ENCODE peak calls at places on chromosomes 6 and 20, in six cellular contexts. F is IMR-90, J is neuronal stem cell, X is H9, Z is mesenchymal stem cell, I is H1. V is an unnamed sample.

GRCh38 chr6:5782783-5783567 is 223.8 kb downstream of the NRN1 start:
- DNase-seq in F (peak), Z (no peak), J (no peak), X (no peak), I (no peak), V (peak)

GRCh38 chr6:48747040-48747439 is 636.0 kb upstream of the PTCHD4 start:
- DNase-seq in X (no peak), J (no peak), Z (peak), F (peak), I (no peak), V (no peak)

GRCh38 chr6:7543761-7544424 is 2.4 kb downstream of the DSP start:
- DNase-seq in J (no peak), Z (peak), F (no peak), I (no peak), X (no peak), V (no peak)

GRCh38 chr6:35327349-35328027 is 14.9 kb upstream of the PPARD start:
- DNase-seq in J (no peak), F (peak), X (peak), Z (peak), I (peak), V (peak)

GRCh38 chr6:130900913-130901312 is 73.7 kb downstream of the SMLR1 start:
- DNase-seq in F (peak), I (no peak), J (no peak), X (no peak), Z (peak), V (peak)

GRCh38 chr20:48770700-48771099 is 57.1 kb downstream of the PREX1 start:
- DNase-seq in X (no peak), Z (no peak), I (no peak), F (no peak), J (no peak), V (no peak)

GRCh38 chr6:70124882-70125535 is 177.9 kb downstream of the COL9A1 start:
- DNase-seq in F (peak), J (no peak), X (no peak), I (no peak), Z (peak), V (no peak)

GRCh38 chr20:688809-689208 is 13.2 kb upstream of the SCRT2 start:
- DNase-seq in X (peak), F (peak), Z (no peak), I (no peak), J (peak), V (no peak)

GRCh38 chr6:4402477-4402976 is 267.2 kb upstream of the ECI2 start:
- DNase-seq in X (no peak), Z (peak), I (no peak), F (peak), J (no peak), V (no peak)

GRCh38 chr20:51532577-51533191 is 9.8 kb downstream of the NFATC2 start:
- DNase-seq in J (no peak), F (peak), Z (no peak), X (no peak), I (no peak), V (no peak)

GRCh38 chr6:90701146-90701781 is 114.4 kb upstream of the MAP3K7 start:
- DNase-seq in J (no peak), Z (no peak), I (peak), X (peak), F (no peak), V (no peak)

GRCh38 chr6:135195522-135195921 is 14.4 kb downstream of the MYB start:
- DNase-seq in I (no peak), J (no peak), X (no peak), Z (no peak), F (no peak), V (no peak)

GRCh38 chr6:160573943-160574342 is 90.1 kb downstream of the LPA start:
- DNase-seq in Z (no peak), I (no peak), F (no peak), J (no peak), X (no peak), V (no peak)

GRCh38 chr20:53757472-53757913 is 163.9 kb upstream of the ZNF217 start:
- DNase-seq in X (no peak), I (no peak), J (no peak), F (no peak), Z (no peak), V (peak)

GRCh38 chr6:32655311-32655710 is 11.1 kb downstream of the HLA-DQB1 start:
- DNase-seq in Z (no peak), J (no peak), F (no peak), I (no peak), X (no peak), V (no peak)

GRCh38 chr20:3811421-3812258 is 8.7 kb upstream of the AP5S1 start:
- DNase-seq in J (no peak), Z (peak), F (peak), I (no peak), X (no peak), V (peak)

GRCh38 chr6:121105461-121105860 is 228.8 kb downstream of the TBC1D32 start:
- DNase-seq in I (no peak), F (no peak), Z (no peak), J (no peak), X (no peak), V (peak)

GRCh38 chr20:36098364-36098763 is 56.2 kb upstream of the EPB41L1 start:
- DNase-seq in Z (no peak), X (no peak), I (no peak), F (peak), J (no peak), V (peak)

GRCh38 chr20:36099106-36099505 is 55.4 kb upstream of the EPB41L1 start:
- DNase-seq in X (no peak), F (no peak), J (no peak), I (no peak), Z (no peak), V (no peak)

GRCh38 chr20:36102306-36102705 is 52.2 kb upstream of the EPB41L1 start:
- DNase-seq in J (no peak), F (no peak), X (no peak), I (no peak), Z (no peak), V (no peak)

GRCh38 chr20:36102809-36103596 is 51.5 kb upstream of the EPB41L1 start:
- DNase-seq in Z (no peak), I (no peak), F (no peak), X (no peak), J (no peak), V (no peak)

DNA sequence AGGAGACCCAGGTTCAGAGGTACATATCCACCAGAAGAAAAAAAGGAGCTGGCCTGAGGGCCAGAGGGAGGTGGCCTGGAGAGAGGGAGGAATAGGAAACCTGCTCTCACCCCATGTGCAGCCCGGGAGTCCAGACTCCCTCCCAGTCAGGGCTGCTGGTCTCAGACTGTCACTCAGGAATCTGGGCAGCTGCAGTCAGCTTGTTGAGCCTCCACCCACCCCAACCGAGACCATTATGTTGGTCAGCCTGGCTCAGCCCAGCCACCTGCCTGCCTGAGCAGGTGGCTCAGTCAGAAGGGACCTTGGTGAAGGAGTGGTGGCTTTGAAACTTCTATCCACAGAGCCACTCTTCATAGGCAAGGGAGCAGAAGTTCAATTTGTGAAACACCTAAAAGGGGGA is 53.3 kb upstream of the EPB41L1 start:
- DNase-seq in I (no peak), F (no peak), Z (no peak), J (no peak), X (no peak), V (no peak)
- H3K27ac ChIP-seq in I (no peak), F (no peak), Z (no peak), J (no peak), X (no peak), V (no peak)

GRCh38 chr6:126195625-126196236 is 144.2 kb upstream of the CENPW start:
- DNase-seq in F (peak), X (no peak), J (no peak), Z (no peak), I (no peak), V (no peak)

GRCh38 chr6:126202689-126203088 is 137.2 kb upstream of the CENPW start:
- DNase-seq in I (no peak), J (no peak), F (no peak), Z (no peak), X (no peak), V (no peak)

GRCh38 chr6:126204598-126204997 is 135.3 kb upstream of the CENPW start:
- DNase-seq in X (no peak), J (no peak), F (no peak), I (no peak), Z (no peak), V (no peak)

GRCh38 chr6:126198581-126198980 is 141.3 kb upstream of the CENPW start:
- DNase-seq in J (no peak), F (no peak), I (no peak), X (no peak), Z (no peak), V (no peak)

GRCh38 chr6:126199482-126199881 is 140.4 kb upstream of the CENPW start:
- DNase-seq in I (no peak), F (no peak), X (no peak), J (no peak), Z (no peak), V (no peak)
- H2AFZ ChIP-seq in I (no peak), F (no peak), X (no peak), J (no peak), Z (no peak), V (no peak)

DNA sequence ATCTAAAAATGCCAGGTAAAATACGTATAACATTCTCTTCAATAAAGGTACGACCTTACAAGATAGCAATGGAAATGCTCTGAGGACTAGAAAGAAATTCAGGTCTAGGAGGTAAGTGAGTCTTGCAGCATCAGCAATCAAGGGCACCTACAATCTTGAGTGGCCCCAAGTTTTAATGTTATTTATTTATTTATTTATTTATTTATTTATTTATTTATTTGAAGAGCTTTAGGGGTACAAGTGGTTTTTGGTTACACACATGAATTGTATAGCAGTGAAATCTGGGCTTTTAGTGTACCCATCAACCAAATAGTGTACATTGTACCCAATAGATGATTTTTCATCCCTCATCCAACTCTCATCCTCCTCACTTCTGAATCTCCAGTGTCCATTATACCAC is 574.0 kb upstream of the POU3F2 start:
- DNase-seq in Z (no peak), J (no peak), I (no peak), X (no peak), F (no peak), V (no peak)
- H3K14ac ChIP-seq in Z (no peak), J (no peak), I (no peak), X (no peak), F (no peak), V (no peak)

GRCh38 chr6:44271406-44271723 is 1.1 kb downstream of the TMEM151B start:
- DNase-seq in F (no peak), I (peak), Z (no peak), X (no peak), J (no peak), V (no peak)

GRCh38 chr6:44270526-44271405 is 516 bp downstream of the TMEM151B start:
- DNase-seq in X (peak), Z (no peak), J (peak), I (peak), F (no peak), V (no peak)

GRCh38 chr6:44269168-44269920 is 906 bp upstream of the TMEM151B start:
- DNase-seq in X (no peak), I (no peak), F (no peak), Z (no peak), J (no peak), V (no peak)

GRCh38 chr6:44268095-44268628 is 2.1 kb upstream of the TMEM151B start:
- DNase-seq in I (peak), X (peak), J (peak), Z (peak), F (peak), V (peak)

DNA sequence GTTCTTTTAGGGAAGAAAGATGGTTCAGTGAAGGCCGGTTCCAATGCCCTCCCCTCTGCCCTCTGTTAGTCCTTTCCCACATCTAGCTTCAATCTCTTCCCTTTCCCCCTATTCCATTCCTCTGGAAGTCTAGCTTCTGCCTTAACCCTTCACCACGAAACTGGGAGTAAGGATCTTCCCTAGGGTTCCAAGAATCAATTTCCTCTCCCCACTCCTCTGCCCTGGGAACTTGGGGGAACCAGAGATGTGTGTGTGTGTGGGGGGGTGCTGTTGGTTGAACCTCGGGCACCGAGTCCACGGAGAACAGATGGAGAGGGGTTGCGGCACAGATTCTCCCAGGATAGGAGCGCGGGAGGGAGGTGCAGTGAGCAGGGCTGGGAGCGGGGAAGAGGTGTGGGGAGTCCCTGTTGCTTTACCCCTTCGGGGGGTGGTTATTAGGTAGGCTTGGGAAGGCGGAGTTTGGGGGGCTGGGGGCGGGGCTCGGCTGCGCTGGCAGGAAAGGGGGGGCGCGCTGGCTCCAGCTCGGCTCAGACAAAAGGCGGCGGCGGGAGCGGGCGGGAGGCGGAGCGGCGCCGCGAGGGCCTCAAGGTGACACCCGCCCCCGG is at the start of gene TMEM151B:
- DNase-seq in F (no peak), X (no peak), J (no peak), Z (no peak), I (peak), V (no peak)
- H3K27ac ChIP-seq in F (no peak), X (no peak), J (no peak), Z (no peak), I (no peak), V (no peak)

GRCh38 chr20:16170406-16170971 is 402.8 kb downstream of the KIF16B start:
- DNase-seq in Z (no peak), F (no peak), J (no peak), I (no peak), X (no peak), V (no peak)
- H2AFZ ChIP-seq in Z (no peak), F (no peak), J (no peak), I (peak), X (no peak), V (no peak)

GRCh38 chr6:28413681-28414080 is 14.1 kb upstream of the ZSCAN12 start:
- DNase-seq in J (no peak), Z (no peak), F (no peak), I (no peak), X (no peak), V (no peak)
- H3K14ac ChIP-seq in J (no peak), Z (no peak), F (no peak), I (no peak), X (no peak), V (no peak)

GRCh38 chr20:23455641-23456040 is 3.0 kb upstream of the CST11 start:
- DNase-seq in I (no peak), X (no peak), F (no peak), Z (no peak), J (no peak), V (no peak)
- H3K27ac ChIP-seq in I (no peak), X (no peak), F (no peak), Z (no peak), J (no peak), V (no peak)

DNA sequence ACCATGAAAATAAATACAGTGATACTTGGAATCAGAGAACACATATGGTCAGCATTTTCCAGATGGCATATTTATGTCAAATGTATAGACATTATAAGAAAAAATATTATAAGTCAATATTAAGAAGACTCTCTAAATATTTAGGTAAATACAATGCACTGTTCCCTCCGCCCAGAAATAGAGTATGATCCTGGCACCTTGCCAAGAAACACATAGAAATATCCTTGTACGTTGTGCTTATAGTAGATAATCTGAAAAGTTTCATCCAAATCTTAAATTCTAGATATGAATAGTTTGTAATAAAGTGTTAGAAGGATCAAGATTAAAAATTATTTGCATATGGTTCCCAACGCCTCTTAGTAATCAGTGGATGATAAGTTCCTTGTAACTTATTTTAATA is 645.8 kb upstream of the GJE1 start:
- DNase-seq in X (no peak), J (no peak), I (no peak), F (no peak), Z (no peak), V (no peak)
- H2AFZ ChIP-seq in X (no peak), J (no peak), I (no peak), F (no peak), Z (no peak), V (no peak)

DNA sequence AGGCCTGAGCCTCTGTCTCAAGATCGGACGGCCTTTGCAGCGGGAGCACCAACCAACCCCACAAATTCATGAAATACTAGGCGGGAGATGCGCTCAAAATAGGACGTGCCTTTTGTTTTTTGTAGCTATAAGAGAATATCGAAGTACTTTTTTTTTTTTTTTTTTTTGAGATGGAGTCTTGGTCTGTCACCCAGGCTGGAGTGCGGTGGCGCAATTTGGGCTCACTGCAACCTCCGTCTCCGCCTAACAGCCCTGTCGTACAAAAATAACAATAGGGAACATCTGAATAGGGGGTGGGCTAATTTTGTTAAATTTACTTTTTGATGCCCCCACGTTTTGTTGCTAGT is 5.9 kb upstream of the TUBB2A start:
- DNase-seq in F (no peak), X (no peak), Z (peak), J (no peak), I (no peak), V (peak)
- H3K14ac ChIP-seq in F (peak), X (no peak), Z (no peak), J (no peak), I (no peak), V (no peak)

V was measured in trophoblast cell.